ENCODE peak calls at places on chromosome 1, in eight cellular contexts. O, L, V, Z, R, J, D and W are unnamed samples.

GRCh38 chr1:87134061-87134460 is 194.6 kb upstream of the LMO4 start:
- DNase-seq in V (no peak), J (no peak), D (no peak), Z (no peak), R (no peak), L (no peak), O (no peak), W (no peak)

GRCh38 chr1:23854568-23854967 is 13.5 kb downstream of the FUCA1 start:
- DNase-seq in Z (no peak), O (no peak), R (no peak), V (no peak), D (no peak), L (no peak), J (no peak), W (no peak)

GRCh38 chr1:44617703-44618029 is 56.6 kb downstream of the TMEM53 start:
- DNase-seq in Z (no peak), J (no peak), O (no peak), V (no peak), R (no peak), L (no peak), D (no peak), W (no peak)

GRCh38 chr1:20126806-20127440 is 7.6 kb upstream of the PLA2G2D start:
- DNase-seq in L (no peak), R (no peak), O (no peak), V (no peak), J (no peak), Z (no peak), D (no peak), W (no peak)

GRCh38 chr1:226737819-226738420 is 1.2 kb downstream of the ITPKB start:
- DNase-seq in V (peak; percentile 58), Z (peak; percentile 24), R (no peak), L (peak; percentile 57), D (peak; percentile 36), J (no peak), O (peak; percentile 46), W (no peak)

GRCh38 chr1:202834771-202835547 is 24.2 kb downstream of the PCAT6 start:
- DNase-seq in D (no peak), Z (no peak), R (no peak), O (peak; percentile 14), V (no peak), J (no peak), L (no peak), W (no peak)

GRCh38 chr1:40306296-40306695 is 10.8 kb downstream of the COL9A2 start:
- DNase-seq in J (no peak), D (no peak), R (no peak), V (no peak), Z (no peak), L (no peak), O (peak; percentile 46), W (no peak)

GRCh38 chr1:156070523-156070922 is 9.6 kb downstream of the RAB25 start:
- DNase-seq in L (no peak), O (no peak), V (peak; percentile 34), J (no peak), D (no peak), R (no peak), Z (no peak), W (no peak)

GRCh38 chr1:155859881-155860841 is 794 bp downstream of the SYT11 start:
- DNase-seq in V (peak; percentile 94), Z (peak; percentile 36), R (peak; percentile 84), O (no peak), L (peak; percentile 91), J (peak; percentile 16), D (peak; percentile 50), W (no peak)

GRCh38 chr1:154896811-154897286 is 26.8 kb upstream of the KCNN3 start:
- DNase-seq in V (no peak), L (no peak), O (no peak), R (no peak), D (no peak), J (no peak), Z (no peak), W (no peak)

GRCh38 chr1:34460193-34460592 is 283.5 kb downstream of the C1orf94 start:
- DNase-seq in D (peak; percentile 51), J (no peak), L (no peak), Z (no peak), O (peak; percentile 9), R (peak; percentile 27), V (peak; percentile 15), W (no peak)